ENCODE peak calls at places on chromosomes 11 and 22, in seven cellular contexts. One of them, this sample, is unnamed.

GRCh38 chr11:110019659-110020058 is 73.5 kb upstream of the ZC3H12C start:
- DNase-seq in brain microvascular endothelial cell: no peak
- DNase-seq in tibial artery: no peak
- DNase-seq in Caco-2: no peak
- DNase-seq in GM12865: no peak
- DNase-seq in fibroblast of pulmonary artery: no peak
- DNase-seq in GM06990: no peak
- DNase-seq in this sample: no peak

GRCh38 chr11:61370349-61371005 is 8.3 kb downstream of the TMEM138 start:
- DNase-seq in brain microvascular endothelial cell: no peak
- DNase-seq in tibial artery: no peak
- DNase-seq in Caco-2: no peak
- DNase-seq in GM12865: no peak
- DNase-seq in fibroblast of pulmonary artery: no peak
- DNase-seq in GM06990: no peak
- DNase-seq in this sample: no peak

GRCh38 chr11:65291613-65292012 is 23.1 kb upstream of the CDC42EP2 start:
- DNase-seq in brain microvascular endothelial cell: peak; percentile 51
- DNase-seq in tibial artery: no peak
- DNase-seq in Caco-2: peak; percentile 49
- DNase-seq in GM12865: no peak
- DNase-seq in fibroblast of pulmonary artery: peak; percentile 73
- DNase-seq in GM06990: no peak
- DNase-seq in this sample: peak; percentile 83

GRCh38 chr11:36638586-36638985 is 40.5 kb upstream of the RAG2 start:
- DNase-seq in brain microvascular endothelial cell: no peak
- DNase-seq in tibial artery: no peak
- DNase-seq in Caco-2: no peak
- DNase-seq in GM12865: no peak
- DNase-seq in fibroblast of pulmonary artery: no peak
- DNase-seq in GM06990: no peak
- DNase-seq in this sample: no peak

GRCh38 chr11:2934611-2935239 is 5.5 kb upstream of the PHLDA2 start:
- DNase-seq in brain microvascular endothelial cell: no peak
- DNase-seq in tibial artery: no peak
- DNase-seq in Caco-2: no peak
- DNase-seq in GM12865: no peak
- DNase-seq in fibroblast of pulmonary artery: no peak
- DNase-seq in GM06990: no peak
- DNase-seq in this sample: no peak

GRCh38 chr11:103959279-103959930 is 77.0 kb upstream of the DDI1 start:
- DNase-seq in brain microvascular endothelial cell: peak; percentile 71
- DNase-seq in tibial artery: no peak
- DNase-seq in Caco-2: no peak
- DNase-seq in GM12865: peak; percentile 79
- DNase-seq in fibroblast of pulmonary artery: peak; percentile 36
- DNase-seq in GM06990: peak; percentile 59
- DNase-seq in this sample: peak; percentile 20

GRCh38 chr22:49377306-49377705 is 450.4 kb downstream of the BRD1 start:
- DNase-seq in brain microvascular endothelial cell: no peak
- DNase-seq in tibial artery: no peak
- DNase-seq in Caco-2: no peak
- DNase-seq in GM12865: no peak
- DNase-seq in fibroblast of pulmonary artery: no peak
- DNase-seq in GM06990: no peak
- DNase-seq in this sample: no peak

GRCh38 chr11:93000511-93001476 is 31.3 kb downstream of the MTNR1B start:
- DNase-seq in brain microvascular endothelial cell: peak; percentile 63
- DNase-seq in tibial artery: no peak
- DNase-seq in Caco-2: no peak
- DNase-seq in GM12865: no peak
- DNase-seq in fibroblast of pulmonary artery: peak; percentile 72
- DNase-seq in GM06990: no peak
- DNase-seq in this sample: peak; percentile 57

GRCh38 chr22:47107431-47107830 is 345.0 kb downstream of the TBC1D22A start:
- DNase-seq in brain microvascular endothelial cell: peak; percentile 71
- DNase-seq in tibial artery: no peak
- DNase-seq in Caco-2: no peak
- DNase-seq in GM12865: no peak
- DNase-seq in fibroblast of pulmonary artery: peak; percentile 70
- DNase-seq in GM06990: no peak
- DNase-seq in this sample: peak; percentile 69

GRCh38 chr11:33952805-33953204 is 60.9 kb upstream of the LMO2 start:
- DNase-seq in brain microvascular endothelial cell: no peak
- DNase-seq in tibial artery: no peak
- DNase-seq in Caco-2: no peak
- DNase-seq in GM12865: no peak
- DNase-seq in fibroblast of pulmonary artery: no peak
- DNase-seq in GM06990: no peak
- DNase-seq in this sample: no peak

GRCh38 chr11:67275606-67276409 is 9.5 kb downstream of the GRK2 start:
- DNase-seq in brain microvascular endothelial cell: no peak
- DNase-seq in tibial artery: peak; percentile 16
- DNase-seq in Caco-2: no peak
- DNase-seq in GM12865: no peak
- DNase-seq in fibroblast of pulmonary artery: no peak
- DNase-seq in GM06990: no peak
- DNase-seq in this sample: no peak
- TF ChIP-seq CTCF in brain microvascular endothelial cell: no peak
- TF ChIP-seq CTCF in tibial artery: no peak
- TF ChIP-seq CTCF in Caco-2: no peak
- TF ChIP-seq CTCF in GM12865: no peak
- TF ChIP-seq CTCF in fibroblast of pulmonary artery: no peak
- TF ChIP-seq CTCF in GM06990: no peak
- TF ChIP-seq CTCF in this sample: no peak

GRCh38 chr11:788953-789940 is 643 bp downstream of the CEND1 start:
- DNase-seq in brain microvascular endothelial cell: no peak
- DNase-seq in tibial artery: no peak
- DNase-seq in Caco-2: no peak
- DNase-seq in GM12865: peak; percentile 65
- DNase-seq in fibroblast of pulmonary artery: no peak
- DNase-seq in GM06990: no peak
- DNase-seq in this sample: no peak
- H3K4me3 ChIP-seq in brain microvascular endothelial cell: peak overlapping the region; percentile 9
- H3K4me3 ChIP-seq in tibial artery: no peak overlapping the region
- H3K4me3 ChIP-seq in Caco-2: no peak overlapping the region
- H3K4me3 ChIP-seq in GM12865: peak overlapping the region; percentile 44
- H3K4me3 ChIP-seq in fibroblast of pulmonary artery: no peak overlapping the region
- H3K4me3 ChIP-seq in GM06990: peak overlapping the region; percentile 69
- H3K4me3 ChIP-seq in this sample: peak overlapping the region; percentile 11

GRCh38 chr22:25334091-25334490 is 114.7 kb downstream of the CRYBB2 start:
- DNase-seq in brain microvascular endothelial cell: peak; percentile 43
- DNase-seq in tibial artery: no peak
- DNase-seq in Caco-2: peak; percentile 55
- DNase-seq in GM12865: peak; percentile 68
- DNase-seq in fibroblast of pulmonary artery: peak; percentile 40
- DNase-seq in GM06990: no peak
- DNase-seq in this sample: peak; percentile 21
- TF ChIP-seq CTCF in brain microvascular endothelial cell: peak; percentile 55
- TF ChIP-seq CTCF in tibial artery: no peak
- TF ChIP-seq CTCF in Caco-2: peak; percentile 13
- TF ChIP-seq CTCF in GM12865: peak; percentile 65
- TF ChIP-seq CTCF in fibroblast of pulmonary artery: peak; percentile 60
- TF ChIP-seq CTCF in GM06990: peak; percentile 77
- TF ChIP-seq CTCF in this sample: peak; percentile 45

GRCh38 chr11:73400293-73400692 is 24.1 kb downstream of the RELT start:
- DNase-seq in brain microvascular endothelial cell: no peak
- DNase-seq in tibial artery: no peak
- DNase-seq in Caco-2: no peak
- DNase-seq in GM12865: no peak
- DNase-seq in fibroblast of pulmonary artery: no peak
- DNase-seq in GM06990: no peak
- DNase-seq in this sample: no peak

GRCh38 chr11:73399159-73400090 is 23.2 kb downstream of the RELT start:
- DNase-seq in brain microvascular endothelial cell: peak; percentile 26
- DNase-seq in tibial artery: no peak
- DNase-seq in Caco-2: no peak
- DNase-seq in GM12865: no peak
- DNase-seq in fibroblast of pulmonary artery: no peak
- DNase-seq in GM06990: no peak
- DNase-seq in this sample: peak; percentile 39

GRCh38 chr11:73401924-73402833 is 26.0 kb downstream of the RELT start:
- DNase-seq in brain microvascular endothelial cell: no peak
- DNase-seq in tibial artery: no peak
- DNase-seq in Caco-2: no peak
- DNase-seq in GM12865: no peak
- DNase-seq in fibroblast of pulmonary artery: no peak
- DNase-seq in GM06990: no peak
- DNase-seq in this sample: no peak

GRCh38 chr11:73402834-73403185 is 26.6 kb downstream of the RELT start:
- DNase-seq in brain microvascular endothelial cell: no peak
- DNase-seq in tibial artery: no peak
- DNase-seq in Caco-2: peak; percentile 53
- DNase-seq in GM12865: peak; percentile 43
- DNase-seq in fibroblast of pulmonary artery: peak; percentile 29
- DNase-seq in GM06990: no peak
- DNase-seq in this sample: peak; percentile 31

GRCh38 chr11:73401217-73401923 is 25.2 kb downstream of the RELT start:
- DNase-seq in brain microvascular endothelial cell: peak; percentile 32
- DNase-seq in tibial artery: no peak
- DNase-seq in Caco-2: no peak
- DNase-seq in GM12865: no peak
- DNase-seq in fibroblast of pulmonary artery: no peak
- DNase-seq in GM06990: no peak
- DNase-seq in this sample: no peak
- H3K4me3 ChIP-seq in brain microvascular endothelial cell: no peak overlapping the region
- H3K4me3 ChIP-seq in tibial artery: no peak overlapping the region
- H3K4me3 ChIP-seq in Caco-2: no peak overlapping the region
- H3K4me3 ChIP-seq in GM12865: no peak overlapping the region
- H3K4me3 ChIP-seq in fibroblast of pulmonary artery: no peak overlapping the region
- H3K4me3 ChIP-seq in GM06990: no peak overlapping the region
- H3K4me3 ChIP-seq in this sample: no peak overlapping the region

GRCh38 chr11:7278314-7278917 is 26.7 kb downstream of the SYT9 start:
- DNase-seq in brain microvascular endothelial cell: peak; percentile 40
- DNase-seq in tibial artery: no peak
- DNase-seq in Caco-2: peak; percentile 42
- DNase-seq in GM12865: peak; percentile 52
- DNase-seq in fibroblast of pulmonary artery: peak; percentile 57
- DNase-seq in GM06990: no peak
- DNase-seq in this sample: peak; percentile 58
- TF ChIP-seq CTCF in brain microvascular endothelial cell: peak; percentile 79
- TF ChIP-seq CTCF in tibial artery: peak; percentile 26
- TF ChIP-seq CTCF in Caco-2: peak; percentile 67
- TF ChIP-seq CTCF in GM12865: peak; percentile 63
- TF ChIP-seq CTCF in fibroblast of pulmonary artery: peak; percentile 73
- TF ChIP-seq CTCF in GM06990: peak; percentile 70
- TF ChIP-seq CTCF in this sample: peak; percentile 77

GRCh38 chr11:116537121-116537520 is 235.7 kb downstream of the BUD13 start:
- DNase-seq in brain microvascular endothelial cell: no peak
- DNase-seq in tibial artery: no peak
- DNase-seq in Caco-2: no peak
- DNase-seq in GM12865: no peak
- DNase-seq in fibroblast of pulmonary artery: no peak
- DNase-seq in GM06990: no peak
- DNase-seq in this sample: no peak
- H3K4me3 ChIP-seq in brain microvascular endothelial cell: no peak overlapping the region
- H3K4me3 ChIP-seq in tibial artery: no peak overlapping the region
- H3K4me3 ChIP-seq in Caco-2: no peak overlapping the region
- H3K4me3 ChIP-seq in GM12865: no peak overlapping the region
- H3K4me3 ChIP-seq in fibroblast of pulmonary artery: no peak overlapping the region
- H3K4me3 ChIP-seq in GM06990: no peak overlapping the region
- H3K4me3 ChIP-seq in this sample: no peak overlapping the region